ENCODE peak calls at places on chromosomes 1 and 21, in four cellular contexts. T, W, N and B are unnamed samples.

GRCh38 chr1:31605908-31606427 is 11.5 kb upstream of the HCRTR1 start:
- DNase-seq in W (peak), T (no peak), N (no peak), B (no peak)

GRCh38 chr1:235933483-235934116 is 66.9 kb upstream of the LYST start:
- DNase-seq in W (no peak), N (no peak), T (peak), B (no peak)

GRCh38 chr1:206526064-206526911 is 19.0 kb downstream of the RASSF5 start:
- DNase-seq in W (no peak), T (no peak), N (no peak), B (no peak)

GRCh38 chr21:27572681-27573080 is 605.8 kb upstream of the ADAMTS5 start:
- DNase-seq in W (no peak), T (no peak), N (no peak), B (no peak)

GRCh38 chr1:96374076-96374762 is 347.4 kb upstream of the PTBP2 start:
- DNase-seq in N (no peak), W (no peak), T (no peak), B (no peak)

GRCh38 chr1:46492871-46493270 is 3.2 kb downstream of the DMBX1 start:
- DNase-seq in W (no peak), T (no peak), N (no peak), B (no peak)

GRCh38 chr1:236508593-236509027 is 15.2 kb upstream of the LGALS8 start:
- DNase-seq in W (peak), T (no peak), N (no peak), B (no peak)

GRCh38 chr1:234839663-234840062 is 229.7 kb upstream of the IRF2BP2 start:
- DNase-seq in N (peak), T (peak), W (no peak), B (no peak)

GRCh38 chr1:95042286-95042685 is 30.5 kb downstream of the ALG14 start:
- DNase-seq in T (no peak), N (no peak), W (no peak), B (no peak)

GRCh38 chr1:243495442-243496172 is 239.8 kb downstream of the SDCCAG8 start:
- DNase-seq in N (no peak), T (no peak), W (no peak), B (no peak)

GRCh38 chr1:17586172-17586963 is 46.9 kb downstream of the ARHGEF10L start:
- DNase-seq in T (peak), N (no peak), W (no peak), B (no peak)

GRCh38 chr1:60960846-60961542 is 121.4 kb upstream of the NFIA start:
- DNase-seq in W (no peak), T (no peak), N (no peak), B (no peak)

GRCh38 chr21:43767980-43768867 is 7.9 kb downstream of the CSTB start:
- DNase-seq in W (no peak), T (peak), N (no peak), B (no peak)

GRCh38 chr1:22745675-22746585 is 35.3 kb downstream of the EPHB2 start:
- DNase-seq in N (peak), W (no peak), T (peak), B (peak)

GRCh38 chr1:153344718-153345025 is 4.0 kb downstream of the PGLYRP4 start:
- DNase-seq in N (no peak), T (no peak), W (no peak), B (no peak)

GRCh38 chr1:153343040-153343681 is 5.5 kb downstream of the PGLYRP4 start:
- DNase-seq in N (no peak), T (no peak), W (no peak), B (no peak)

GRCh38 chr1:153343811-153344717 is 4.6 kb downstream of the PGLYRP4 start:
- DNase-seq in W (no peak), T (no peak), N (no peak), B (no peak)

GRCh38 chr1:153346067-153346723 is 2.4 kb downstream of the PGLYRP4 start:
- DNase-seq in W (no peak), N (no peak), T (no peak), B (no peak)

DNA sequence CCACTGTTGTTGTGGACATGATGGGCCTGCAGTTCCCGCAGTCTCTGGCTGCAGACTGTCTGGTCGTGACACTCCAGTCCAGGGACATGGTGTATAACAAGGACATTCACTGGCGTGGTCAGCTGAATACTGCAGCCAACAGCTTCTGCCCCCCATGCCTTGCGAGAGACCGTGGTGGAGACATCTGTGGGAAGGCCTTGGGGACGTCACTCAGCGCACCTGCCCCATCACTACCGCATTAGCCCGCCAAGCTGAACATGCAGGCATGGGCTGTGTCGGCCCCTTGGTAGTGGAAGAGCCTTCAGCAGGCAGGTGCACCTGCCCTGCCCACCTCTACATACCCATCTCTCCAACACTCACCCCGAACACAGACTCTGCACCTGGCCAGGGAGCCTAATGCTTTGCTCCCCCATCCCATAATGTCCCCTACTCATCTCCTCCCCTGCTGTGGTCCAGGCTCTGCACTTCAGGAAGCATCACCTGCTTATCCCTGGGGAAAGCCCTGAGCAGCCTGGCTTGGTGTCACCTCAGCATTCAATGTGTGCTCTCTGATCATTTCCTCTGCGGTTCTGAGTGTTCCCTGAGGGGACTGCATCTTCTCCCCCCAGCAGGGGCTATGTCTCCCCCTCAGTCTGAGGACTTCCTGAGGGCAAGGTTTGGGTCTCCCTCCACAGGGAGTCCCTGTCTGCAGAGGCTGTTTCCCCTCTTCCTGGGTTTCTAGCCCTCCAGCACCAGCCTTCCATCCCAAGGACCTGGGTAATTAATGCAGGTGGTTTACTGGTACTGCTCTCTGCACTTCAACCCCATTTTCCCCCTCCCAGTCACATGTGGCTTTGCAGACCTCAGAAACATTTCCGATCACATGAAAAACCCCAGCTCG is 3.2 kb downstream of the PGLYRP4 start:
- DNase-seq in T (no peak), N (no peak), W (peak), B (no peak)
- TF ChIP-seq RAD21 in T (no peak), N (no peak), W (no peak), B (no peak)

GRCh38 chr1:231160851-231161710 is 777 bp upstream of the TRIM67 start:
- DNase-seq in W (no peak), N (no peak), T (no peak), B (peak)
- TF ChIP-seq PBX3 in W (no peak), N (no peak), T (no peak), B (no peak)

GRCh38 chr1:177984761-177985160 is 14.9 kb upstream of the SEC16B start:
- DNase-seq in W (no peak), T (no peak), N (no peak), B (no peak)

GRCh38 chr1:177983824-177984528 is 14.1 kb upstream of the SEC16B start:
- DNase-seq in T (peak), W (no peak), N (peak), B (peak)

GRCh38 chr1:177979272-177979671 is 9.4 kb upstream of the SEC16B start:
- DNase-seq in W (no peak), N (no peak), T (no peak), B (no peak)

GRCh38 chr1:177981186-177981585 is 11.3 kb upstream of the SEC16B start:
- DNase-seq in N (no peak), W (no peak), T (no peak), B (no peak)

DNA sequence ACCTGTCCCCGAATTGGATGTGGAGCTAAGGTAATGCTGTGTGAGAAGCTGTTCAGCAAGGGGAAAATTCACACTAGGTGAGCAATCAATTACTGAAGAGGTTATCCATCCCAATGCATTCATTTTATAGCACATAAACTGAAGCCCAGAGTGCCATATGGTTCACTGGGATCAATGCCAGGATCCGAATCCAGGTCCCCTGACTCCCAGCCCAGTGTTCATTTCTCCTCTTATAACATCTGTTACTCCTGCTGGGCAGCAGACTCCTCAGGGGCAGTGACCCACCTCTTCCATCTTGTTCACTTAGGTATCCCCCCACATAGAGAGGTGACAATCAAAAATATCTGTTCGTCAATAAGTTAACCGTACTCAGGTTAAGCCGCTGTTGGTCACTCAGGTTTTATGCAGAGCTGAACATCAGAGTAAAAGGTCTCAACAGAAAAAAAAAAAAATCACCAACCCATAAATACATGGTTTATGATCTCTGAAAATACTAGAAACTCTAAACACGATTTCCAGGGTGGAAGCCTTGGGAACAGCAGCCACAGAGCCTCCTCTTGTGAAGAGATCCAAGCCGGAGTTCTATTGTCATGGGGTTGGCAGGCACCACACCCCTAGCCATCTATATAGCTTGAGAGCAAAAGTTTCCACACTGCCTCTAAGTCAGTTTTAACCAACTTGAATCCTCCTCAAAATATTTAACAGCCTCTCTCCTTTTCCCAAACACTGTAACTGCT is 13.4 kb upstream of the SEC16B start:
- DNase-seq in N (no peak), W (no peak), T (no peak), B (no peak)
- TF ChIP-seq RAD21 in N (no peak), W (no peak), T (no peak), B (no peak)

GRCh38 chr1:6440198-6441126 is 15.9 kb downstream of the ESPN start:
- DNase-seq in T (peak), W (no peak), N (peak), B (peak)
- TF ChIP-seq PBX3 in T (no peak), W (no peak), N (no peak), B (no peak)

GRCh38 chr1:16249838-16250241 is 12.9 kb upstream of the CPLANE2 start:
- DNase-seq in N (peak), W (no peak), T (no peak), B (no peak)

GRCh38 chr1:16252912-16253311 is 15.9 kb upstream of the CPLANE2 start:
- DNase-seq in T (no peak), W (no peak), N (no peak), B (no peak)

GRCh38 chr1:16251381-16251780 is 14.4 kb upstream of the CPLANE2 start:
- DNase-seq in T (no peak), W (no peak), N (no peak), B (no peak)

GRCh38 chr1:16248603-16249534 is 11.9 kb upstream of the CPLANE2 start:
- DNase-seq in N (no peak), T (no peak), W (peak), B (peak)

GRCh38 chr1:16250547-16251251 is 13.7 kb upstream of the CPLANE2 start:
- DNase-seq in W (no peak), N (no peak), T (no peak), B (no peak)
- TF ChIP-seq RAD21 in W (no peak), N (no peak), T (no peak), B (no peak)

DNA sequence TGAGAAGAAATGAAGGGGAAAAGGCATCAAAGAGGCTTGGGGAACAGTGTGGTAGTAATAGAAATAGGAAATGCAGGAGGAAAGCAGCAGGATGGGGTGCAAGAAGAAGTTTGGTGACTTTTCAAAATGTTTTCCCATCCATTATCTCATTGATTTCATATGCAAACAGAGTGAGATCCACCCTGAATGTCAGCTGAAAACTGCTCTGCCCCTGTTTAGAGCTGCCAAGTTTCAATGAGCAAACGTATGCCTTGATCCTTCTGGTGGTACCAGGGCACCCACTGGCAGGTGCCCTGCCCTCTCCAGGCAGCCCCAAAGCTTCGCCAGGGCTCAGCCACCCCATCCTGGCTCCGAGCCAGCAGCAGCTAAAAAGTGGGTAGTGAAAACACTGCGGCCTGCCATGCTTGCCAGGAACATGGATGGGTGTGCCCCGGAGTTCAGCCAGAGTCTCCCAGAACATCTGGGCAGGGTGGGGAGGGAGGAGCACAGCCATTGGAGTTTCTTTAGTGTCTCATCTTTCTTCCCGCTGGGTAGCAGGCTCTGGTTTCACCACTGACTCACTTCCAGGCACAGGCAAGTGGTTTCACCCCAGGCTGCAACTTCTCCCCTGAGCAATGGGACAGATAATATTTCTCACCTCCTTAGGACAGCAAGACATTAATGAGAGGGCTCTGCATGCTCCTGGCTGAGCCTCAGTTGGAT is 8.1 kb upstream of the LMX1A start:
- DNase-seq in T (no peak), N (no peak), W (no peak), B (no peak)
- TF ChIP-seq PBX3 in T (no peak), N (no peak), W (no peak), B (no peak)

GRCh38 chr1:65758128-65758527 is 34.6 kb upstream of the PDE4B start:
- DNase-seq in T (no peak), W (no peak), N (no peak), B (no peak)
- TF ChIP-seq RAD21 in T (no peak), W (no peak), N (no peak), B (no peak)

DNA sequence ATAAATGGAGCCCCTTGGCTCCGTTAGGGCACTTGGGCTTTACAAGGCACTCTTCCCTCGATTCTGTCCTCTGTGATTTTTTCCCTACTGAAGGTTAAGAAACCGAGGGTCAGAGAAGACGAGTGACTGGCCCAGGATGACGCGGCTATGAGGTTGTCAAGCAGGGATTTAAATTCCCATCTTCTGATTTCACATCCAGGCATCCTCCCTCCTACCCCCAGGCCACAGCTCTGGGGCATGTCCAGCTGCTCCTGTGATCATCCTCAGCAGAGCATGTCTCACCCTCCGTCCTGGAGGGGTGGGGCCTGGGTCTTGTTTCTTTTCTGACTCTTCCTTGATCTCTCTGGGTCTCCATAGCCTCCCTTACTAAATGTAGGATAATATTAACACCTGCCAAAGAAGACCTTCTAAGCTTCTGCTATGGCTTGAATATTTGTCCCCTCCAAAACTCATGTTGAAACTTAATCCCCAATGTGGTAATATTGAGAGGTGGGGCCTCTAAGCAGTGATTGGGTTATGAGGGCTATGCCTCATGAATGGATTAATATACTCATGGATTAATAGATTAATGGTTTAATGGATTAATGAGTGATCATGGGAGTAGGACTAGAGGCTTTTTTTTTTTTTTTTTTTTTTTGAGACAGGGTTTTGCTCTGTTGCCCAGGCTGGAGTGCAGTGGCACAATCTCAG is 4.6 kb downstream of the CRYBG2 start:
- DNase-seq in N (no peak), W (no peak), T (peak), B (no peak)
- TF ChIP-seq PBX3 in N (no peak), W (no peak), T (no peak), B (no peak)

GRCh38 chr1:11184973-11185372 is 4.2 kb upstream of the ANGPTL7 start:
- DNase-seq in N (no peak), T (no peak), W (no peak), B (no peak)
- TF ChIP-seq RAD21 in N (no peak), T (no peak), W (no peak), B (no peak)